ENCODE peak calls at places on chromosomes 4 and X, in four cellular contexts. W is mesendoderm, P is H9, B is IMR-90. L is an unnamed sample.

GRCh38 chr4:83114576-83114975 is at the start of gene PLAC8:
- DNase-seq in P (no peak), B (no peak), W (peak; percentile 37), L (no peak)

GRCh38 chrX:48896611-48897011 is 957 bp downstream of the TIMM17B start:
- DNase-seq in W (peak; percentile 54), B (no peak), P (no peak), L (no peak)

GRCh38 chr4:31169851-31170250 is 449.7 kb downstream of the PCDH7 start:
- DNase-seq in W (peak; percentile 10), B (no peak), P (no peak), L (no peak)

GRCh38 chr4:167966161-167966560 is 126.2 kb upstream of the ANXA10 start:
- DNase-seq in P (no peak), B (no peak), W (peak; percentile 25), L (no peak)

GRCh38 chr4:11149612-11150259 is 279.0 kb downstream of the HS3ST1 start:
- DNase-seq in B (no peak), W (no peak), P (no peak), L (no peak)

GRCh38 chrX:48971325-48972213 is at the start of gene KCND1:
- DNase-seq in W (peak; percentile 71), P (peak; percentile 77), B (peak; percentile 46), L (peak; percentile 34)

GRCh38 chr4:5541154-5541553 is 167.2 kb downstream of the EVC2 start:
- DNase-seq in B (no peak), P (no peak), W (no peak), L (no peak)

GRCh38 chr4:94669672-94670664 is 87.8 kb upstream of the BMPR1B start:
- DNase-seq in P (no peak), B (no peak), W (no peak), L (no peak)

GRCh38 chr4:129600898-129601297 is 504.9 kb downstream of the C4orf33 start:
- DNase-seq in W (no peak), B (no peak), P (no peak), L (no peak)

GRCh38 chr4:73741140-73741749 is 876 bp downstream of the CXCL8 start:
- DNase-seq in P (no peak), W (no peak), B (peak; percentile 29), L (no peak)

GRCh38 chrX:108123591-108124366 is 32.2 kb downstream of the ATG4A start:
- DNase-seq in B (no peak), P (no peak), W (no peak), L (no peak)

GRCh38 chrX:15983034-15983433 is 128.4 kb upstream of the AP1S2 start:
- DNase-seq in P (no peak), W (no peak), B (no peak), L (no peak)

GRCh38 chrX:50779694-50780093 is 34.3 kb downstream of the SHROOM4 start:
- DNase-seq in P (no peak), B (no peak), W (peak; percentile 86), L (no peak)

GRCh38 chrX:75151828-75152592 is 4.1 kb downstream of the ABCB7 start:
- DNase-seq in P (no peak), W (no peak), B (no peak), L (no peak)

GRCh38 chrX:119791437-119792231 is at the start of gene RPL39:
- DNase-seq in B (peak; percentile 87), W (peak; percentile 94), P (peak; percentile 84), L (peak; percentile 71)

DNA sequence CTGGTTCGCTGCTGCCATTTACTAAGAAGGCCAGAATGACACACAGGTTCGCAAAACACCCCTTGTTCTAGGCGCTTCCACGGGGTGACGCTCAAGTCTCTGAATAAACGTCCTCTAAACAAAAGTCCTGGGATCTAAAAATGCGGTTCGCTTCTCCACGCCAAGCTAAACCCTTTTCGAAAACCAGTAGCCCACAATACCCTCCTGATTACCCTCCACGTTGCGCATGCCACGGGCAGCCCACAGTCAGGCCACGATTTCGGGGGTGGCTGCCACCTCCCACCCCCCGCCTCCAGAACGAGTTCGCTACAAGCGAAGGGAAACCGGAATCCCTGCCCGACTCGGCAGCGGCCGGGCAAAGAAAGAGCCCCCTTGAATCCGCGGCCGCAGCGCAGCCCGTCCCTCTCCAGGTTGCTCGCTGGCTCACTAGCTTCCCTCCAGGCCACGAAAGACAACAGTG is 423 bp downstream of the RPL39 start:
- DNase-seq in B (peak; percentile 26), W (peak; percentile 37), P (no peak), L (no peak)
- H2BK5ac ChIP-seq in B (peak overlapping the region; percentile 75), W (no peak overlapping the region), P (no peak overlapping the region), L (peak overlapping the region; percentile 24)

GRCh38 chrX:54182194-54182863 is 725 bp downstream of the FAM120C start:
- DNase-seq in P (peak; percentile 43), B (no peak), W (peak; percentile 60), L (no peak)

GRCh38 chrX:54180403-54180802 is 2.7 kb downstream of the FAM120C start:
- DNase-seq in B (peak; percentile 58), P (no peak), W (no peak), L (no peak)

GRCh38 chrX:54181196-54181953 is 1.7 kb downstream of the FAM120C start:
- DNase-seq in P (no peak), W (no peak), B (peak; percentile 41), L (no peak)

GRCh38 chrX:54184474-54184873 is 1.4 kb upstream of the FAM120C start:
- DNase-seq in W (no peak), B (no peak), P (no peak), L (no peak)

GRCh38 chrX:54182864-54183613 is at the start of gene FAM120C:
- DNase-seq in B (peak; percentile 64), P (peak; percentile 80), W (peak; percentile 86), L (peak; percentile 60)
- H2BK5ac ChIP-seq in B (peak within 1 kb of the TSS; percentile 92), P (peak within 1 kb of the TSS; percentile 69), W (no peak within 1 kb of the TSS), L (peak within 1 kb of the TSS; percentile 52)

DNA sequence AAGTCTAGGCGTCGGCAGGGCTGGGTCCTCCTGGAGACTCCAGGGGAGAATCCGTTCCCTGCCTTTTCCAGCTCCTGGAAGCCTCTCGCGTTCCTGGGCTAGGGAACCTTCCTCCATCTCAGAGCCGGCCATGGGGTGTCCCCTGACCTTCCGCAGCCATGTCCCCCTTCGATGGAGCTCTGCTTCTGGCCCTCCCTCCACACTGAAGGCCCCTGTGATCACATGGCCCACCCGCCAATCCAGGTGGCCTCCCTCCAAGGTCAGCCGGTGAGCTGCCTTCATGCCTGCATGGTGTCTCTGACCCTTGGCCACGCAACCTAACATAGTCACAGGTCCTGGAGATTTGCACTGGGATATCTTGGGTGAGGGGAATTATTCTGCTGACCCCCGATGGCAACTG is 69.6 kb downstream of the TRMT44 start:
- DNase-seq in P (no peak), W (no peak), B (no peak), L (no peak)
- H2BK5ac ChIP-seq in P (no peak overlapping the region), W (no peak overlapping the region), B (no peak overlapping the region), L (no peak overlapping the region)

GRCh38 chr4:40675166-40675565 is 45.5 kb upstream of the RBM47 start:
- DNase-seq in W (no peak), B (no peak), P (no peak), L (no peak)
- H2BK5ac ChIP-seq in W (no peak overlapping the region), B (no peak overlapping the region), P (no peak overlapping the region), L (no peak overlapping the region)

GRCh38 chrX:149539283-149540132 is 1.3 kb upstream of the EOLA1 start:
- DNase-seq in W (peak; percentile 96), P (peak; percentile 94), B (peak; percentile 90), L (peak; percentile 79)
- H2BK5ac ChIP-seq in W (no peak overlapping the region), P (no peak overlapping the region), B (peak overlapping the region; percentile 41), L (no peak overlapping the region)

DNA sequence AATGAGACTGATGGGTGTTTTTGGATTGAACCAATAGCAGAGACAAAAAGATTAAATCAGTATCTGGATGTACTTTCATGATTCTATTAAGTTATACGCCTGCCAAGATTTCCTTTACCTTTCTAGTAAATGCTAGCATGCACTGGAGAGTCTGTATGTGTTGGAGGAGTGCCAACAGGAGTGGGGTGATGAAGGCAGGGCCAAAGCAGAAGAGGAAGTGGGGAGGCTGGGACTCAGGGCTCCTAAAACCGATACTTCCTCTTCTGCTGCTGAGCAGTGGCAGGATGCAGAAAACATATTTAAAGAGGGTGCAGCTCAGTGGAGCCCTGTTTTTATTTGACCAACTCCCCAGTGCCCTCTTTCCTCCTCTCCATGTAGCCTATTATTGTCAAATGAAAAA is 5.6 kb downstream of the CYSLTR1 start:
- DNase-seq in P (no peak), W (no peak), B (no peak), L (no peak)
- H2BK5ac ChIP-seq in P (no peak overlapping the region), W (no peak overlapping the region), B (no peak overlapping the region), L (no peak overlapping the region)

GRCh38 chr4:111788046-111788642 is 357.1 kb upstream of the FAM241A start:
- DNase-seq in P (peak; percentile 67), W (peak; percentile 61), B (no peak), L (peak; percentile 23)
- H2BK5ac ChIP-seq in P (no peak overlapping the region), W (no peak overlapping the region), B (no peak overlapping the region), L (no peak overlapping the region)

GRCh38 chr4:99893991-99894981 is at the start of gene LAMTOR3:
- DNase-seq in P (peak; percentile 93), W (peak; percentile 96), B (peak; percentile 88), L (peak; percentile 61)
- H2BK5ac ChIP-seq in P (no peak within 1 kb of the TSS), W (no peak within 1 kb of the TSS), B (peak within 1 kb of the TSS; percentile 91), L (no peak within 1 kb of the TSS)

GRCh38 chr4:76306882-76307669 is 543 bp downstream of the STBD1 start:
- DNase-seq in P (peak; percentile 70), W (peak; percentile 79), B (peak; percentile 44), L (peak; percentile 44)
- H2BK5ac ChIP-seq in P (no peak overlapping the region), W (no peak overlapping the region), B (peak overlapping the region; percentile 61), L (peak overlapping the region; percentile 47)